ENCODE peak calls at places on chromosomes 2 and 18, in four cellular contexts. X, C, L and Q are unnamed samples.

GRCh38 chr2:100124746-100125145 is 17.6 kb downstream of the AFF3 start:
- DNase-seq in X (no peak), C (no peak), L (no peak), Q (no peak)

GRCh38 chr18:41096504-41096903 is 858.5 kb upstream of the PIK3C3 start:
- DNase-seq in X (no peak), C (no peak), L (no peak), Q (no peak)

GRCh38 chr2:218721934-218722333 is 11.3 kb downstream of the TTLL4 start:
- DNase-seq in X (no peak), C (no peak), L (no peak), Q (no peak)

GRCh38 chr2:40103590-40103989 is 324.5 kb upstream of the THUMPD2 start:
- DNase-seq in X (no peak), C (no peak), L (no peak), Q (no peak)

GRCh38 chr2:95346236-95346737 is 49.1 kb downstream of the KCNIP3 start:
- DNase-seq in X (no peak), C (peak), L (no peak), Q (peak)

GRCh38 chr18:42137671-42138375 is 182.8 kb downstream of the PIK3C3 start:
- DNase-seq in X (no peak), C (no peak), L (no peak), Q (no peak)

GRCh38 chr2:221571391-221572179 is 519 bp downstream of the EPHA4 start:
- DNase-seq in X (peak), C (peak), L (peak), Q (peak)

GRCh38 chr2:39419282-39420223 is 17.5 kb downstream of the MAP4K3 start:
- DNase-seq in X (no peak), C (no peak), L (no peak), Q (no peak)

GRCh38 chr2:32877587-32878162 is 69.1 kb upstream of the LTBP1 start:
- DNase-seq in X (no peak), C (no peak), L (no peak), Q (no peak)

GRCh38 chr2:155301221-155301620 is 602.7 kb downstream of the KCNJ3 start:
- DNase-seq in X (no peak), C (no peak), L (no peak), Q (no peak)

GRCh38 chr2:197052371-197052770 is 125.9 kb upstream of the PGAP1 start:
- DNase-seq in X (no peak), C (no peak), L (no peak), Q (no peak)

GRCh38 chr2:28327596-28327962 is 65.1 kb upstream of the FOSL2 start:
- DNase-seq in X (no peak), C (no peak), L (no peak), Q (no peak)

GRCh38 chr2:28326873-28327495 is 65.7 kb upstream of the FOSL2 start:
- DNase-seq in X (no peak), C (no peak), L (no peak), Q (no peak)

GRCh38 chr2:28326469-28326805 is 66.2 kb upstream of the FOSL2 start:
- DNase-seq in X (no peak), C (no peak), L (no peak), Q (no peak)

GRCh38 chr2:28327963-28328922 is 64.4 kb upstream of the FOSL2 start:
- DNase-seq in X (no peak), C (no peak), L (no peak), Q (no peak)

GRCh38 chr2:28329184-28329583 is 63.5 kb upstream of the FOSL2 start:
- DNase-seq in X (no peak), C (no peak), L (no peak), Q (no peak)
- TF ChIP-seq CTCF in X (no peak), C (no peak), L (no peak), Q (no peak)

GRCh38 chr2:50606860-50607259 is 425.1 kb downstream of the NRXN1 start:
- DNase-seq in X (no peak), C (no peak), L (no peak), Q (no peak)
- TF ChIP-seq CTCF in X (no peak), C (no peak), L (peak), Q (no peak)

GRCh38 chr2:15031745-15032240 is 399.3 kb downstream of the LRATD1 start:
- DNase-seq in X (no peak), C (no peak), L (no peak), Q (no peak)
- TF ChIP-seq CTCF in X (no peak), C (no peak), L (no peak), Q (no peak)

GRCh38 chr2:10188211-10188610 is 65.7 kb downstream of the RRM2 start:
- DNase-seq in X (no peak), C (no peak), L (no peak), Q (no peak)
- TF ChIP-seq CTCF in X (no peak), C (no peak), L (peak), Q (no peak)

DNA sequence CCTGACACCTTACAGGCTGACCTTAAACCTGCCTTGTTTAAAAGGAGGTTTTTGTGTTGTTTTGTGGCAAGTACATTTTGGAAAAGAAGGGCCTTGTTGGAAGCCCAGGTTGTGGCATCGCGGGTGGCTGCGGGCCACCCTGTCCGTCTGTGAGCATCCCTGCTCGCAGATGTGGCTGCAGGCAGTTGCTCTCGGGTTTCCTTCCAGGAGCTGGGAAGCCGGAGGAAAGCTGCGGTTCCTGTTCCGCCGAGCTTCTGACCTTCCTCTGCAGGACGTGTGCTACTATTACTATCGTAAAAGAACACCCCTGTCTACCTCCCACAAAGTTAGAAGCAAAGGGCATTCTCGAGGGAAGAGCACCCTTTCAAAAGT is 759 bp downstream of the MFF start:
- DNase-seq in X (no peak), C (peak), L (peak), Q (peak)
- TF ChIP-seq CTCF in X (peak), C (no peak), L (no peak), Q (no peak)

GRCh38 chr2:101346909-101347308 is 38.4 kb upstream of the RNF149 start:
- DNase-seq in X (no peak), C (no peak), L (no peak), Q (no peak)

GRCh38 chr2:101351207-101351606 is 36.1 kb downstream of the CREG2 start:
- DNase-seq in X (no peak), C (no peak), L (no peak), Q (no peak)

GRCh38 chr2:101354420-101354819 is 32.9 kb downstream of the CREG2 start:
- DNase-seq in X (no peak), C (peak), L (no peak), Q (no peak)

GRCh38 chr2:101348851-101349250 is 38.5 kb downstream of the CREG2 start:
- DNase-seq in X (no peak), C (no peak), L (no peak), Q (no peak)

GRCh38 chr2:101349893-101350662 is 37.2 kb downstream of the CREG2 start:
- DNase-seq in X (no peak), C (no peak), L (no peak), Q (no peak)
- TF ChIP-seq CTCF in X (no peak), C (no peak), L (peak), Q (no peak)

GRCh38 chr18:58580623-58581022 is 48.3 kb downstream of the ALPK2 start:
- DNase-seq in X (no peak), C (no peak), L (no peak), Q (no peak)
- TF ChIP-seq CTCF in X (no peak), C (no peak), L (no peak), Q (no peak)

DNA sequence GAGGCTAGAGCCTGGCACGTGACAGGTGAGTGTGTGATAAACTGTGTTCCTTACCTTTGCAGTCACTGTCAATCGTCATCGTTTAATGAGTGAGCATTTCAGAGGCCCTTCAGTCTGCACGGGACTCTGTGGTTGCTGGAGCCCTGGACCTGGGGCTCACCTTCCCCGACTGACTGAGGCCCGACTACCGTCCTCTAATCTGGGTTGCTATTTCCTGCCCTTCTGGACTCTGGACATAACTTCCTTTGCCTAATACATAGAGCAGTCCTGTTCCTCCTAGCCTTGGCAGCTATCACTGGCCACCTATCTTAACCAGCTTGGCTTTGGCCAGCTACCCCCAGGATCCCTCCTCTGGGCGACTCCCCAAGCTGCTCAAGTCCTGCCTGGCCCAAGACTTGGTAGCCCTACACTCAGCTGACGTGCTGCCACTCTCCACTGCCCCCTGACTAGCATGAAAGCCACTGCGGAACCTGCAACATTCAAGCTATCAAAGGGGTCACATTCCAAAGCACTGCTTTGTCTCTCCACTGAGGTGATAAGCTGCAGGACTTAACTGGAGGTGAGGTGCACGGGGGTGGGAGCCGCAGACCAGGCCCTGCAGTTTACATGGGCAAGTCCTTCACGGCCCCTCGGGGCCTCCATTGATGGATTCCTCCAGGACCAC is 11.1 kb upstream of the RAB17 start:
- DNase-seq in X (no peak), C (no peak), L (no peak), Q (no peak)
- TF ChIP-seq CTCF in X (no peak), C (no peak), L (no peak), Q (no peak)

DNA sequence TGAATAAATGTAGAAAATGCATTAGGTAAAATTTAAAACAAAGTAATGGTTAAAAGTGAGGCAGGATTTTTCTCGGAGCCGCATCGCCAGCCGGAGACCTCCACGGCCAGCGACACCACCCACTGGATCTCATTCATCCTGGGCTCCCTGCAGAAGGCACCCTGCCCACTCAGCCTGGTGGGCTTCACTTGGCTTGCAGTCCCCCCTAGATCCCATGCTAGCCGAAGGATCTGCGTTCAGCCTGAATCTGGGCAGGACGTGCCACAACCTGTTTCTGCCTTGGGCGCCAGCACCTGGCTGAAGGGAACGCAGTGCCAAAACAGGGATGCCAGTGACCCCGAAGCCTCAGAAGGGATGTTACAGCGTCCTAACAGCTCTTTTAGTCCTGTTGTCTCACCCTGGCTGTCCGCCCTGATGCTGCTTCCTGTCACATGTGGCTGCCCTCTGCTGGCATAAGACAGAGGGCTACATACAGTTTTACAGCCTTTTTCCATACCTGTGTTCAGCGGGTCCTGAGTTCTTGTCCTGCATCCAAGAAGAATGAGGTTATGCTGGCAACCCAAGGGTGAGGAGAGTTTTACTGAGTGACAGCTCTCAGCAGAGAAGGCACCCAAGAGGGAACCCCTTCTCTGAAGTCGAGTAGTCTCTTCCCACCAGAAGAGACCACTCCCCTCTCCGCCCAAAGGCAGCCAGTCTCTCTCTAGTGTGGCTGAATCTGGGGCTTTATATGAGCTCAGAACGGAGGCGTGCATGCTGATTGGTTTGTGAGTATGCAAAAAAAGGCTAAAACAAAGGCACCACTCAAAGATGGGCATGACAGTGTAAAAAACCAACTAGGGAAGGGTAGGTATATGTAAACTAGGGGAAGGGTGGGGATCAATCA is 173.1 kb upstream of the GYPC start:
- DNase-seq in X (no peak), C (peak), L (no peak), Q (no peak)
- TF ChIP-seq CTCF in X (no peak), C (no peak), L (no peak), Q (no peak)

DNA sequence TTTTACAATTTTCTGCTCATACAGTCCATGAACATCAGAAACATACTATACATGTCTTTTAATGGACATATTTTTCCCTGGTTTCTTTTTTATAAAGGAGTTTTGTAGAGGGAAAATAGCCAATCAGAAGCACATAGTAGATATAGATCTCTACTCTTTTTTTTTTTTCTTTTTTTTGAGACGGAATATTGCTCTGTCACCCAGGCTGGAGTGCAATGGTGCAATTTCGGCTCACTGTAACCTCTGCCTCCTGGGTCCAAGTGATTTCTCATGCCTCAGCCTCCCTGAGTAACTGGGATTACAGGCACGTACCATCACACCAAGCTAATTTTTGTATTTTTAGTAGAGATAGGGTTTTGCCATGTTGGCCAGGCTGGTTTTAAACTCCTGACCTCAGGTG is 83.2 kb upstream of the MGAT5 start:
- DNase-seq in X (no peak), C (no peak), L (no peak), Q (no peak)
- TF ChIP-seq CTCF in X (no peak), C (no peak), L (no peak), Q (no peak)